ENCODE peak calls at places on chromosomes 3 and 15, in seven cellular contexts. H, S, T, J, Y, U and M are unnamed samples.

GRCh38 chr15:65054333-65055200 is 9.4 kb downstream of the SLC51B start:
- DNase-seq in U (peak), H (peak), T (peak), J (peak), S (peak), Y (peak), M (peak)

GRCh38 chr15:40336129-40337122 is 4.3 kb downstream of the CCDC9B start:
- DNase-seq in T (no peak), U (no peak), Y (no peak), S (no peak), H (no peak), J (no peak), M (peak)

GRCh38 chr3:109184726-109185125 is 48.2 kb downstream of the C3orf85 start:
- DNase-seq in J (no peak), U (no peak), S (no peak), H (no peak), T (no peak), Y (no peak), M (no peak)

GRCh38 chr3:143173242-143173641 is 53.7 kb downstream of the CHST2 start:
- DNase-seq in T (no peak), S (no peak), U (no peak), J (no peak), H (no peak), Y (no peak), M (no peak)

GRCh38 chr3:109355625-109356441 is 18.5 kb upstream of the DPPA4 start:
- DNase-seq in H (no peak), T (no peak), U (no peak), Y (no peak), J (no peak), S (no peak), M (no peak)

GRCh38 chr3:172268896-172269295 is 179.4 kb downstream of the GHSR start:
- DNase-seq in H (no peak), Y (no peak), J (no peak), S (no peak), U (no peak), T (no peak), M (no peak)

GRCh38 chr3:177947901-177948300 is 588.3 kb upstream of the KCNMB2 start:
- DNase-seq in J (no peak), Y (no peak), U (no peak), H (no peak), S (no peak), T (no peak), M (no peak)

GRCh38 chr3:99825239-99825638 is 7.6 kb downstream of the CMSS1 start:
- DNase-seq in J (no peak), H (no peak), Y (no peak), S (no peak), U (no peak), T (no peak), M (no peak)

GRCh38 chr3:101685870-101686307 is 629 bp downstream of the RPL24 start:
- DNase-seq in H (no peak), S (no peak), U (no peak), T (no peak), J (no peak), Y (no peak), M (no peak)

GRCh38 chr3:27326211-27326948 is 42.8 kb downstream of the NEK10 start:
- DNase-seq in S (no peak), T (no peak), U (peak), J (peak), Y (no peak), H (no peak), M (no peak)

GRCh38 chr3:111903067-111903511 is 44.0 kb downstream of the PHLDB2 start:
- DNase-seq in S (no peak), H (no peak), J (no peak), T (no peak), Y (peak), U (no peak), M (no peak)

GRCh38 chr15:32824777-32825176 is 107.0 kb downstream of the GREM1 start:
- DNase-seq in S (no peak), U (no peak), T (no peak), H (no peak), Y (no peak), J (no peak), M (no peak)

GRCh38 chr15:79154491-79155182 is 64.1 kb upstream of the RASGRF1 start:
- DNase-seq in H (no peak), Y (no peak), J (no peak), T (peak), U (no peak), S (no peak), M (no peak)

GRCh38 chr3:106542101-106542769 is 673.4 kb upstream of the CBLB start:
- DNase-seq in S (no peak), U (no peak), J (no peak), H (no peak), T (no peak), Y (no peak), M (no peak)

GRCh38 chr15:47888721-47889120 is 171.4 kb downstream of the SEMA6D start:
- DNase-seq in S (no peak), U (no peak), J (no peak), H (no peak), T (no peak), Y (no peak), M (no peak)

GRCh38 chr3:111068574-111068973 is 3.0 kb upstream of the NECTIN3 start:
- DNase-seq in J (no peak), U (no peak), S (no peak), Y (no peak), H (no peak), T (no peak), M (no peak)

GRCh38 chr3:133894334-133895207 is 1.1 kb downstream of the RAB6B start:
- DNase-seq in J (no peak), T (peak), H (no peak), S (no peak), Y (no peak), U (no peak), M (no peak)

GRCh38 chr15:29569533-29570092 is 252.7 kb downstream of the TJP1 start:
- DNase-seq in J (no peak), Y (no peak), U (no peak), H (no peak), T (no peak), S (no peak), M (no peak)

GRCh38 chr3:11238057-11238456 is 34.1 kb upstream of the ATG7 start:
- DNase-seq in J (no peak), T (no peak), S (no peak), H (no peak), Y (peak), U (no peak), M (no peak)

GRCh38 chr3:190063490-190063889 is 57.2 kb downstream of the P3H2 start:
- DNase-seq in J (no peak), U (no peak), Y (no peak), T (no peak), S (no peak), H (no peak), M (no peak)
- TF ChIP-seq POLR2AphosphoS5 in J (no peak), U (no peak), Y (no peak), T (no peak), S (no peak), H (no peak), M (no peak)

GRCh38 chr3:194682189-194682588 is 3.5 kb upstream of the FAM43A start:
- DNase-seq in Y (no peak), H (no peak), T (no peak), U (no peak), S (no peak), J (no peak), M (no peak)

GRCh38 chr3:194680888-194681615 is 4.6 kb upstream of the FAM43A start:
- DNase-seq in T (no peak), H (peak), J (no peak), S (no peak), Y (no peak), U (no peak), M (no peak)

GRCh38 chr3:194685050-194685722 is 497 bp upstream of the FAM43A start:
- DNase-seq in H (peak), S (no peak), T (no peak), Y (no peak), J (no peak), U (no peak), M (no peak)

GRCh38 chr3:194683431-194683830 is 2.3 kb upstream of the FAM43A start:
- DNase-seq in S (no peak), Y (no peak), H (no peak), U (no peak), T (no peak), J (no peak), M (no peak)

DNA sequence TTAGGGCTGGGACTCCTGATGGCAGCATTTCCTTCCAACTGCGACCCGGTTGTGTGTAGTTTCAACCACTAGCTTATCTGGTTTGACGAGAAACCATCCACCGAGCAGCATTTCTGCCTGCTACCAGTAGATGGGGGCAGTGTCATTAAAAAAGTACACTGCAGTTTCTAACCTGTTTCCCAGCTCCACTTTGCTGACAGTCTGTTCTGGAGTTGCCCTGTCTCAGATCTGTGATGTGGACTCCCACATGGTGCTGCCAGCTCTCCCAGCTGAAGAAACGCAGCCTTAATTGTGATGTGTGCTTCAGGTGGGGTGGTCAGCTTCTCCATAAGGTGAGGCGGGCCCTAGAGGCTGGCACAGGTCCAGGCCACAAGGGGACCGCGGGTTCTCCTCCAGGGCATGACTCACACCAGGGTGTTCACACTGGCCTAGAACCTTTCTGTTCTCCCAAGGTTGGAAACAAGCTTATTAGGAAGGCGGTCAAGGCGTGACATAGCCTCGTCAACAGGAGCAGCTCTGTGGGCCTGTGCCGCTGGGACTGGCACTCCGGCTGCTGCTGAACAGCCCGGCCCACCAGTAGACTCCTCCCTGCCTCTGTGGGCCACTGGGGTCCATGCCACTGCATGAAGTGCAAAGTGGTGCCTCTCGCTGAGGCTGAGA is 2.9 kb upstream of the FAM43A start:
- DNase-seq in T (peak), S (no peak), Y (peak), U (peak), J (peak), H (peak), M (peak)
- TF ChIP-seq POLR2AphosphoS5 in T (no peak), S (no peak), Y (peak), U (no peak), J (no peak), H (peak), M (peak)

DNA sequence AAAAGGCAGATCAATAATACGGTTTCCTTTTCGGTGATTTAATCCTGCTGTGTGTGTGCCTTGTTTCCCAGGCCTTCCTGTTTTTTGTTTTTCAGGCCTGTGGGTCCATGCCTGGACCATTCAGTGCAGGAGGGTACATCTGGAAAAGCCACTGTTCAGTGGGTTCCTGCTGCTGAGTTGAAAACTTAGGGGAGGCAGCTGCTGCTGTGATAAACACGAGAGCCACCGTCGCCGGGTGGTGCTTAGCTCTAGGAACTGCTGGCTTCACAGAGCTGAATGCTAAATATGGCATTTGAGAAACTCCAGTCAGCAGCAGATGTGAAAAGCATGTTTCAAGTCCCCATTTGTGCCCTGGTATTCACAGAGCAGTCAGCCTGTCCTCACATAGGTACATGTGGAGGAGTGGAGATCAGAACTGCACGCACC is 44.0 kb downstream of the SYNM start:
- DNase-seq in U (no peak), T (no peak), J (peak), H (no peak), Y (no peak), S (no peak), M (no peak)
- TF ChIP-seq POLR2AphosphoS5 in U (no peak), T (no peak), J (peak), H (no peak), Y (no peak), S (no peak), M (no peak)

GRCh38 chr15:93046721-93047120 is 42.3 kb downstream of the RGMA start:
- DNase-seq in H (no peak), Y (no peak), T (no peak), U (no peak), S (no peak), J (no peak), M (peak)

GRCh38 chr15:93048426-93048721 is 40.6 kb downstream of the RGMA start:
- DNase-seq in J (no peak), U (no peak), T (no peak), S (no peak), Y (no peak), H (no peak), M (no peak)

GRCh38 chr15:93048759-93049161 is 40.3 kb downstream of the RGMA start:
- DNase-seq in T (no peak), S (no peak), Y (no peak), U (peak), H (no peak), J (peak), M (peak)

GRCh38 chr15:93049233-93049632 is 39.8 kb downstream of the RGMA start:
- DNase-seq in T (no peak), S (no peak), H (no peak), U (no peak), J (no peak), Y (no peak), M (no peak)

GRCh38 chr15:93047621-93048425 is 41.2 kb downstream of the RGMA start:
- DNase-seq in U (no peak), J (no peak), H (no peak), T (no peak), S (no peak), Y (no peak), M (peak)
- TF ChIP-seq POLR2AphosphoS5 in U (no peak), J (no peak), H (no peak), T (no peak), S (no peak), Y (no peak), M (no peak)

DNA sequence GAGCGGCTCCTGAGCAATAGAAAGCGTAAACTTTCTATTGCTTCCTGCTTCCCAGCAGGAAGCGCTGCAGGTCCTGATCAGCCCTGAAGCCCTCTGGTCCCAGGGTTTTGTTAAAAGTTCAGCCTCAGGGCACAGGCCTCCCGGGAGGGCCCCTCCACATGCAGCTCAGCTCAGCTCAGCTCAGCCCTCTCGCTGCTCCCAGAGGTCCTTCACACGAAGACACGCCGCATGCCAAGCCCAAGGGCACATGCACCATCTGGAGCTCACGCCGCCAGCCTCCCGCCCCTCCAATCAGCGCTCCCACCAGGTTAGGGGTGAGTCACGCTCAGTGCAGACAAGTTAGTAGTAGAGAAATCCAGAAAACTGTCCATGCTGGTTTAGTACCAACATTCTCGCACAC is 12.7 kb downstream of the TKT start:
- DNase-seq in T (peak), H (no peak), Y (no peak), S (no peak), J (no peak), U (no peak), M (no peak)
- TF ChIP-seq POLR2AphosphoS5 in T (no peak), H (no peak), Y (no peak), S (no peak), J (no peak), U (no peak), M (peak)

GRCh38 chr15:74443100-74443909 is 9.5 kb upstream of the SEMA7A start:
- DNase-seq in T (no peak), H (no peak), Y (no peak), U (no peak), J (peak), S (no peak), M (no peak)
- TF ChIP-seq POLR2AphosphoS5 in T (no peak), H (no peak), Y (no peak), U (no peak), J (no peak), S (no peak), M (no peak)

GRCh38 chr15:77975332-77976119 is 102.0 kb downstream of the TBC1D2B start:
- DNase-seq in H (no peak), Y (no peak), T (peak), U (no peak), S (no peak), J (no peak), M (peak)
- TF ChIP-seq POLR2AphosphoS5 in H (no peak), Y (no peak), T (no peak), U (no peak), S (no peak), J (peak), M (peak)

GRCh38 chr3:54663558-54664114 is 264.2 kb downstream of the LRTM1 start:
- DNase-seq in U (no peak), S (no peak), T (no peak), H (no peak), J (no peak), Y (no peak), M (no peak)
- TF ChIP-seq POLR2AphosphoS5 in U (no peak), S (no peak), T (no peak), H (no peak), J (no peak), Y (no peak), M (no peak)

GRCh38 chr3:74139648-74140047 is 474.8 kb downstream of the CNTN3 start:
- DNase-seq in J (no peak), Y (no peak), U (no peak), T (peak), S (no peak), H (no peak), M (no peak)

GRCh38 chr3:74135808-74136207 is 478.7 kb downstream of the CNTN3 start:
- DNase-seq in U (no peak), J (no peak), S (no peak), T (no peak), H (no peak), Y (no peak), M (no peak)

DNA sequence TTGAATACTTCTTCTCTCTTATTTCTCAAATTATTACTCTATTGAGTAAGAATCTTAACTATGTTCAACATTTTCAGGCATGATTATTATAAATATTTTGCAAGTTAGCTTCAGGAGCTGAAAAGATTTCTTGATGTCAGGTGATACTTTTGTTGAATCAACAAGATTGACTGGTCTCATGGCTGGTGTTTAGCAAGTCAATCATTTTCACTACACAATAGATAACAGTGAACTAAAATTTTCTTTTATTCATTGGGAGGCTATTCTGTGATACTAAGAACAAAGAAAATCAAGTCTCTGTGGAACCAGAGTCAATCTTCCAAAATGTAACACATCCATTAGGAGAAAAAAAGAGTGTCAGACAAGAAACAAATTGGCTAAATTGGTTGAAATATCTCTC is 476.7 kb downstream of the CNTN3 start:
- DNase-seq in Y (no peak), S (no peak), U (no peak), J (no peak), T (no peak), H (no peak), M (no peak)
- TF ChIP-seq POLR2AphosphoS5 in Y (no peak), S (no peak), U (no peak), J (no peak), T (no peak), H (no peak), M (no peak)